ENCODE peak calls at places on chromosomes 7 and 10, in ten cellular contexts. O is endothelial cell; P is ascending aorta; B is stimulated activated CD8-positive, alpha-beta memory T cell treated with anti-CD3 and anti-CD28 coated beads, Interleukin-15, amount 100 ng/mL, for 24 hours; C is left ventricle myocardium inferior; Q is K562; R is HEK293T; Z is GM12891; Y is KBM-7; E is mesothelial cell of epicardium. W is an unnamed sample.
A peak's percentile ranks its signal among the peaks of the same experiment; 100 is the strongest.

GRCh38 chr7:1040790-1041189 is 3.6 kb upstream of the GPR146 start:
- DNase-seq in O (no peak), Y (no peak), P (no peak), E (no peak), Z (no peak), B (no peak), Q (no peak), R (peak; percentile 36), C (no peak), W (peak; percentile 81)

GRCh38 chr10:131355116-131355515 is 43.6 kb upstream of the TCERG1L start:
- DNase-seq in Z (no peak), E (no peak), Q (no peak), B (no peak), C (no peak), Y (no peak), R (no peak), O (no peak), P (no peak), W (no peak)

GRCh38 chr10:60470091-60470490 is 80.4 kb upstream of the ANK3 start:
- DNase-seq in Q (no peak), B (no peak), R (no peak), C (no peak), Y (no peak), O (no peak), Z (no peak), E (no peak), P (no peak), W (no peak)

GRCh38 chr10:102431452-102432124 is 786 bp downstream of the CUEDC2 start:
- DNase-seq in O (no peak), C (no peak), B (no peak), Z (no peak), Y (peak; percentile 40), P (no peak), E (peak; percentile 39), Q (peak; percentile 25), R (no peak), W (no peak)

GRCh38 chr7:122038904-122039303 is 105.1 kb downstream of the AASS start:
- DNase-seq in Y (no peak), E (no peak), Z (no peak), O (no peak), R (no peak), P (no peak), C (no peak), B (no peak), Q (no peak), W (no peak)

GRCh38 chr7:2043316-2044039 is 189.3 kb downstream of the MAD1L1 start:
- DNase-seq in E (no peak), C (peak; percentile 12), Z (no peak), O (no peak), Y (no peak), B (no peak), Q (no peak), P (peak; percentile 38), R (no peak), W (no peak)

GRCh38 chr10:69061305-69062161 is 26.4 kb upstream of the SRGN start:
- DNase-seq in P (peak; percentile 86), E (no peak), Q (peak; percentile 49), Y (peak; percentile 67), Z (no peak), O (no peak), R (no peak), B (no peak), C (peak; percentile 60), W (no peak)

GRCh38 chr7:102823715-102824114 is 74.9 kb downstream of the FAM185A start:
- DNase-seq in Q (no peak), O (no peak), B (no peak), Y (no peak), R (no peak), P (no peak), Z (no peak), C (no peak), E (no peak), W (no peak)

GRCh38 chr7:2774935-2775334 is 69.2 kb downstream of the GNA12 start:
- DNase-seq in Z (no peak), C (no peak), Y (no peak), O (no peak), E (no peak), R (no peak), P (no peak), B (no peak), Q (no peak), W (no peak)

GRCh38 chr7:144019457-144019856 is 19.3 kb downstream of the OR6B1 start:
- DNase-seq in O (no peak), C (no peak), E (no peak), B (no peak), P (no peak), Y (no peak), Q (no peak), R (no peak), Z (no peak), W (no peak)

GRCh38 chr7:141073641-141074161 is at the start of gene TMEM178B:
- DNase-seq in Q (no peak), Z (peak; percentile 17), R (peak; percentile 60), O (peak; percentile 26), P (no peak), B (no peak), E (peak; percentile 38), Y (no peak), C (no peak), W (no peak)

GRCh38 chr7:32062150-32062549 is 8.1 kb downstream of the PDE1C start:
- DNase-seq in Q (peak; percentile 48), C (no peak), O (peak; percentile 83), P (no peak), R (peak; percentile 71), Z (peak; percentile 16), B (no peak), E (peak; percentile 49), Y (peak; percentile 57), W (peak; percentile 31)

GRCh38 chr7:30596043-30596641 is 1.5 kb downstream of the GARS1 start:
- DNase-seq in R (peak; percentile 27), Q (no peak), Z (no peak), B (no peak), P (no peak), C (no peak), O (no peak), Y (peak; percentile 47), E (no peak), W (no peak)

GRCh38 chr10:130301026-130301892 is 165.1 kb downstream of the GLRX3 start:
- DNase-seq in Z (no peak), B (peak; percentile 44), E (no peak), P (no peak), O (no peak), C (peak; percentile 77), Q (no peak), Y (no peak), R (no peak), W (peak; percentile 72)

GRCh38 chr7:154765118-154765517 is 237.8 kb downstream of the PAXIP1 start:
- DNase-seq in O (no peak), E (no peak), Y (no peak), R (no peak), Q (no peak), C (no peak), P (no peak), B (no peak), Z (no peak), W (no peak)

GRCh38 chr7:18119985-18120384 is 92.3 kb upstream of the PRPS1L1 start:
- DNase-seq in C (no peak), Z (no peak), R (no peak), B (no peak), Q (no peak), O (peak; percentile 9), E (no peak), P (no peak), Y (no peak), W (no peak)

GRCh38 chr7:157013602-157014549 is 3.4 kb upstream of the MNX1 start:
- DNase-seq in Z (no peak), O (no peak), B (no peak), Q (no peak), R (no peak), P (no peak), C (no peak), Y (no peak), E (no peak), W (no peak)

GRCh38 chr10:29773675-29774091 is 138.9 kb upstream of the SVIL start:
- DNase-seq in R (no peak), P (no peak), Y (no peak), O (no peak), Q (no peak), E (no peak), Z (no peak), C (no peak), B (no peak), W (no peak)

GRCh38 chr7:12594122-12594897 is 23.8 kb downstream of the SCIN start:
- DNase-seq in B (no peak), Q (no peak), O (no peak), C (no peak), Y (no peak), P (no peak), Z (no peak), E (no peak), R (no peak), W (no peak)

GRCh38 chr7:786472-787255 is 45.6 kb upstream of the SUN1 start:
- DNase-seq in B (peak; percentile 51), Z (peak; percentile 93), Q (peak; percentile 86), R (peak; percentile 75), P (peak; percentile 82), Y (peak; percentile 50), O (peak; percentile 85), E (peak; percentile 84), C (peak; percentile 74), W (peak; percentile 87)

GRCh38 chr7:2807846-2808772 is 36.0 kb downstream of the GNA12 start:
- DNase-seq in O (no peak), P (no peak), C (no peak), Z (peak; percentile 47), B (no peak), E (no peak), R (peak; percentile 67), Y (no peak), Q (no peak), W (peak; percentile 37)

GRCh38 chr7:37960483-37960882 is 40.0 kb downstream of the EPDR1 start:
- DNase-seq in R (no peak), B (no peak), Z (no peak), E (no peak), Y (no peak), C (no peak), P (no peak), Q (no peak), O (no peak), W (no peak)

GRCh38 chr7:82175319-82175718 is 268.3 kb downstream of the CACNA2D1 start:
- DNase-seq in R (no peak), Z (no peak), O (no peak), Y (no peak), P (no peak), B (no peak), C (no peak), E (no peak), Q (no peak), W (no peak)

GRCh38 chr10:113268186-113268585 is 284.7 kb upstream of the HABP2 start:
- DNase-seq in Z (no peak), Q (no peak), C (no peak), B (no peak), E (no peak), P (no peak), Y (no peak), R (no peak), O (no peak), W (no peak)

GRCh38 chr7:132430863-132431822 is 145.1 kb downstream of the PLXNA4 start:
- DNase-seq in R (peak; percentile 28), C (no peak), B (no peak), Q (no peak), Z (no peak), Y (peak; percentile 57), P (peak; percentile 89), O (no peak), E (no peak), W (no peak)